ENCODE peak calls at places on chromosome 6, in ten cellular contexts. One of them, this sample, is unnamed.
A peak's percentile ranks its signal among the peaks of the same experiment; 100 is the strongest.

GRCh38 chr6:56890683-56891429 is 64.1 kb upstream of the BEND6 start:
- DNase-seq in HepG2: no peak
- DNase-seq in heart left ventricle: no peak
- DNase-seq in RWPE1: no peak
- DNase-seq in fibroblast of lung: peak; percentile 93
- DNase-seq in testis: no peak
- DNase-seq in neural crest cell: no peak
- DNase-seq in BJ: peak; percentile 79
- DNase-seq in CD8-positive, alpha-beta T cell: no peak
- DNase-seq in mammary epithelial cell: peak; percentile 63
- DNase-seq in this sample: peak; percentile 95

GRCh38 chr6:154441995-154442310 is 68.5 kb downstream of the CNKSR3 start:
- DNase-seq in HepG2: no peak
- DNase-seq in heart left ventricle: no peak
- DNase-seq in RWPE1: no peak
- DNase-seq in fibroblast of lung: no peak
- DNase-seq in testis: no peak
- DNase-seq in neural crest cell: no peak
- DNase-seq in BJ: no peak
- DNase-seq in CD8-positive, alpha-beta T cell: no peak
- DNase-seq in mammary epithelial cell: no peak
- DNase-seq in this sample: no peak

GRCh38 chr6:14488185-14488584 is 370.6 kb downstream of the CD83 start:
- DNase-seq in HepG2: no peak
- DNase-seq in heart left ventricle: no peak
- DNase-seq in RWPE1: no peak
- DNase-seq in fibroblast of lung: no peak
- DNase-seq in testis: no peak
- DNase-seq in neural crest cell: no peak
- DNase-seq in BJ: no peak
- DNase-seq in CD8-positive, alpha-beta T cell: no peak
- DNase-seq in mammary epithelial cell: no peak
- DNase-seq in this sample: no peak

GRCh38 chr6:57207872-57208271 is 14.2 kb downstream of the RAB23 start:
- DNase-seq in HepG2: no peak
- DNase-seq in heart left ventricle: no peak
- DNase-seq in RWPE1: no peak
- DNase-seq in fibroblast of lung: peak; percentile 44
- DNase-seq in testis: no peak
- DNase-seq in neural crest cell: no peak
- DNase-seq in BJ: no peak
- DNase-seq in CD8-positive, alpha-beta T cell: no peak
- DNase-seq in mammary epithelial cell: no peak
- DNase-seq in this sample: no peak

GRCh38 chr6:2877057-2877882 is 25.8 kb downstream of the SERPINB9 start:
- DNase-seq in HepG2: peak; percentile 85
- DNase-seq in heart left ventricle: no peak
- DNase-seq in RWPE1: peak; percentile 69
- DNase-seq in fibroblast of lung: peak; percentile 67
- DNase-seq in testis: no peak
- DNase-seq in neural crest cell: no peak
- DNase-seq in BJ: no peak
- DNase-seq in CD8-positive, alpha-beta T cell: no peak
- DNase-seq in mammary epithelial cell: peak; percentile 76
- DNase-seq in this sample: peak; percentile 46

GRCh38 chr6:112877134-112878100 is 530.3 kb downstream of the RFPL4B start:
- DNase-seq in HepG2: no peak
- DNase-seq in heart left ventricle: no peak
- DNase-seq in RWPE1: peak; percentile 9
- DNase-seq in fibroblast of lung: peak; percentile 86
- DNase-seq in testis: no peak
- DNase-seq in neural crest cell: no peak
- DNase-seq in BJ: peak; percentile 81
- DNase-seq in CD8-positive, alpha-beta T cell: no peak
- DNase-seq in mammary epithelial cell: peak; percentile 37
- DNase-seq in this sample: peak; percentile 96

GRCh38 chr6:136474241-136474640 is 76.0 kb downstream of the MAP7 start:
- DNase-seq in HepG2: no peak
- DNase-seq in heart left ventricle: no peak
- DNase-seq in RWPE1: no peak
- DNase-seq in fibroblast of lung: no peak
- DNase-seq in testis: no peak
- DNase-seq in neural crest cell: no peak
- DNase-seq in BJ: no peak
- DNase-seq in CD8-positive, alpha-beta T cell: no peak
- DNase-seq in mammary epithelial cell: no peak
- DNase-seq in this sample: no peak

GRCh38 chr6:121666809-121667208 is 231.4 kb downstream of the GJA1 start:
- DNase-seq in HepG2: no peak
- DNase-seq in heart left ventricle: no peak
- DNase-seq in RWPE1: peak; percentile 64
- DNase-seq in fibroblast of lung: peak; percentile 92
- DNase-seq in testis: no peak
- DNase-seq in neural crest cell: no peak
- DNase-seq in BJ: no peak
- DNase-seq in CD8-positive, alpha-beta T cell: no peak
- DNase-seq in mammary epithelial cell: peak; percentile 64
- DNase-seq in this sample: peak; percentile 83

GRCh38 chr6:89495961-89496535 is 63.1 kb downstream of the ANKRD6 start:
- DNase-seq in HepG2: no peak
- DNase-seq in heart left ventricle: no peak
- DNase-seq in RWPE1: no peak
- DNase-seq in fibroblast of lung: no peak
- DNase-seq in testis: no peak
- DNase-seq in neural crest cell: no peak
- DNase-seq in BJ: no peak
- DNase-seq in CD8-positive, alpha-beta T cell: no peak
- DNase-seq in mammary epithelial cell: no peak
- DNase-seq in this sample: no peak

GRCh38 chr6:89492025-89492640 is 59.2 kb downstream of the ANKRD6 start:
- DNase-seq in HepG2: no peak
- DNase-seq in heart left ventricle: no peak
- DNase-seq in RWPE1: no peak
- DNase-seq in fibroblast of lung: no peak
- DNase-seq in testis: no peak
- DNase-seq in neural crest cell: no peak
- DNase-seq in BJ: no peak
- DNase-seq in CD8-positive, alpha-beta T cell: no peak
- DNase-seq in mammary epithelial cell: no peak
- DNase-seq in this sample: no peak

GRCh38 chr6:89489078-89489477 is 56.1 kb downstream of the ANKRD6 start:
- DNase-seq in HepG2: no peak
- DNase-seq in heart left ventricle: no peak
- DNase-seq in RWPE1: no peak
- DNase-seq in fibroblast of lung: no peak
- DNase-seq in testis: no peak
- DNase-seq in neural crest cell: no peak
- DNase-seq in BJ: no peak
- DNase-seq in CD8-positive, alpha-beta T cell: no peak
- DNase-seq in mammary epithelial cell: no peak
- DNase-seq in this sample: no peak

GRCh38 chr6:89488438-89488837 is 55.5 kb downstream of the ANKRD6 start:
- DNase-seq in HepG2: no peak
- DNase-seq in heart left ventricle: no peak
- DNase-seq in RWPE1: no peak
- DNase-seq in fibroblast of lung: no peak
- DNase-seq in testis: no peak
- DNase-seq in neural crest cell: no peak
- DNase-seq in BJ: no peak
- DNase-seq in CD8-positive, alpha-beta T cell: no peak
- DNase-seq in mammary epithelial cell: no peak
- DNase-seq in this sample: no peak

DNA sequence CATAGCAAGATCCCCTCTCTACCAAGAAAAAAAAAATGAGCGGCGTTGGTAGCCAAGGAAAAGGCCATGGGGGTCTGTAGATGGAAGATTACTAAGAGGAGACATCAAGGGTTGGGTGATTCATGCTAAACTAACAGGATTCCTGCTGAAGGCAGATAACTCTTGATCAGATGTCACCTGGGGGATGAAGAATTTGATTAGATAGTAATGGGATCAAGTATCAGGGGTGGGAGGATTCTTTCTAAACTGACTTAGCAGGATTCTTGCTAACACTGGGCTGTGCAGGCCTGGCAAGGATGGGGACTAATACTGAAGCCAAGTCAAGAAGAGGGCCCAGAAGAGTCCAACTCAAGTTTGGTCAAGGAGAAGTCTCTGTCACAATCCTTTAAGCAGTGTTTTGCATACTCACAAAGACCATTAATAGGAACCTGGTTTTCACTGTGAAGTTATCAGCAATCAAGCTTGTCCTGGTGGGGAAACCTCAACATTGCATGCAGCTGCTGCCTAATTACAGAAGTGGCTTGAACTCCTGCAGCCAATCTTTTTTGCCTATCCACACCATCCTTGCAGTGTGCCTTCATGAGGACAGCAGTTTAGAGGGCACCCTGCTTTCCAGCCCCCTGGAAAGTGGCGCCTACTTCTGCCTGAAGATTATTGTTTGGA is 61.3 kb downstream of the ANKRD6 start:
- DNase-seq in HepG2: no peak
- DNase-seq in heart left ventricle: no peak
- DNase-seq in RWPE1: no peak
- DNase-seq in fibroblast of lung: no peak
- DNase-seq in testis: no peak
- DNase-seq in neural crest cell: no peak
- DNase-seq in BJ: no peak
- DNase-seq in CD8-positive, alpha-beta T cell: no peak
- DNase-seq in mammary epithelial cell: no peak
- DNase-seq in this sample: no peak
- TF ChIP-seq CTCF in HepG2: no peak
- TF ChIP-seq CTCF in heart left ventricle: no peak
- TF ChIP-seq CTCF in RWPE1: no peak
- TF ChIP-seq CTCF in fibroblast of lung: no peak
- TF ChIP-seq CTCF in testis: no peak
- TF ChIP-seq CTCF in neural crest cell: peak; percentile 47
- TF ChIP-seq CTCF in BJ: no peak
- TF ChIP-seq CTCF in CD8-positive, alpha-beta T cell: no peak
- TF ChIP-seq CTCF in mammary epithelial cell: peak; percentile 3
- TF ChIP-seq CTCF in this sample: no peak

DNA sequence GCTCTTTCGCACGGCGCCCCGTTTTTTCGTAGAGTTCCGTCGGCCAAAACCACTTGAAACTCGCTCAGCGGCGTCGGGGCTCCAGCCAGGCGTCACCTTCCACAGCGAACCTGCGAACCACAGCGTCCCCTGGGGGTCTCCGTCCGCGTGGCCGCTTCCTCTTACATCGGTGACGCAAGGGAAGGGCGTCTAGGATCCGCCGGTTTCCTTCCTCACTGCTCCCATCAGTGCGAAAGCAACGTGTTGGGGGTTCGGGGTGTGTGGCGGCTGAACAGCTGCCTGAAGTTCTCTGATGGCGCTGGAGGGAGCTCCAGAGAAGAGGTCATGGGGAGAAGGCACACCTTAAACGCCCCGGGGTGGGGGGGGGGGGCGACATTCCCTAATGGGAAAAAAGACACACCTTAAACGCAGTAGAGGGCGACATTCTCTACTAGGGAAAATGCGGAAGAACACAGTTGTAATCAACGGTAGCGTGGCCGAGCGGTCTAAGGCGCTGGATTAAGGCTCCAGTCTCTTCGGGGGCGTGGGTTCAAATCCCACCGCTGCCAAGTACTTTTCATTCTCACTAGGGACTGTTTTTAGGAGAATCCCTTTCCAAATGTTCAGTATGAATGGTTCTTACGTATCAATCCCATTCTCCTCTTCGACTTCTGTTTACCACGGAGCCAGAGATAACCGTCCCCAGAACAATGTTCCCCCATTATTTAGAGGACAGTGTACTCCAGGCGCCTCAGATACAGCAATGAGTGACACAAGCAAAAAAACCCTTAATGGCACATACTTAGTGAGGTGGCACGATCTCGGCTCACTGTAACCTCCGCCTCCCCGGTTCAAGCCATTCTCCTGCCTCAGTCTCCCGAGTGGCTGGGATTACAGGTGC is 16.3 kb downstream of the ZNF311 start:
- DNase-seq in HepG2: no peak
- DNase-seq in heart left ventricle: peak; percentile 45
- DNase-seq in RWPE1: peak; percentile 47
- DNase-seq in fibroblast of lung: peak; percentile 71
- DNase-seq in testis: peak; percentile 63
- DNase-seq in neural crest cell: peak; percentile 76
- DNase-seq in BJ: no peak
- DNase-seq in CD8-positive, alpha-beta T cell: peak; percentile 60
- DNase-seq in mammary epithelial cell: peak; percentile 48
- DNase-seq in this sample: peak; percentile 52
- TF ChIP-seq CTCF in HepG2: no peak
- TF ChIP-seq CTCF in heart left ventricle: no peak
- TF ChIP-seq CTCF in RWPE1: peak; percentile 20
- TF ChIP-seq CTCF in fibroblast of lung: peak; percentile 22
- TF ChIP-seq CTCF in testis: peak; percentile 16
- TF ChIP-seq CTCF in neural crest cell: peak; percentile 67
- TF ChIP-seq CTCF in BJ: peak; percentile 53
- TF ChIP-seq CTCF in CD8-positive, alpha-beta T cell: peak; percentile 64
- TF ChIP-seq CTCF in mammary epithelial cell: no peak
- TF ChIP-seq CTCF in this sample: peak; percentile 32

DNA sequence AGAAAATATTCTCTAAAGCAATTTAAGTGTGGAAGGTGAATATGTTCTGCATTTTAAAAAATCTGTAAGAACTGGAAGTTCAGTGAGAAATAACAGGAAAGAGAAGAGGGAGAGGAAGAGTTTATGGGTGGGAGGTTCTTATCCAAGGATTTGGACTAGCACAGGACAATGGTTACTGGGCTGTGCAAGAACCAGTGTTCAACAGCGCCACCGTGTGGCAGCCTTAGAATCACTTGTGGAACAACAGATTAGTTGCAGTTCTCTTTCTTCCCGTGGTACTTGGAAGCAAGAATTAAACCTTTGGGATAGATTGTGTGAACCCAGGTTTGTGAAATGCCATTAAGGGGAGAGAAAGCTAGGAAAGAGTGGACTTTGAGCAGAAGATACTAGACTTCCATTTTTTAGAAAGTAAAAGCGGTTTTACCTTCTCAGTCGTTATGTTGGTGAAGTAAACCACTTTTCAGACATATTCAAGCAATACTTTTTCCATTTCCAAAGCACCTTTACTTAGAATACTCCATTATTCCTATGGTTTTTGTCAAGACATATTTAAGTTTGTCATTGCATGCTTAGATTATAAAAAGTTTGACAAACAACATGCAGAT is 436.7 kb downstream of the RNF144B start:
- DNase-seq in HepG2: peak; percentile 33
- DNase-seq in heart left ventricle: no peak
- DNase-seq in RWPE1: no peak
- DNase-seq in fibroblast of lung: peak; percentile 18
- DNase-seq in testis: peak; percentile 87
- DNase-seq in neural crest cell: peak; percentile 46
- DNase-seq in BJ: no peak
- DNase-seq in CD8-positive, alpha-beta T cell: no peak
- DNase-seq in mammary epithelial cell: peak; percentile 28
- DNase-seq in this sample: peak; percentile 6
- TF ChIP-seq CTCF in HepG2: peak; percentile 62
- TF ChIP-seq CTCF in heart left ventricle: no peak
- TF ChIP-seq CTCF in RWPE1: peak; percentile 55
- TF ChIP-seq CTCF in fibroblast of lung: peak; percentile 26
- TF ChIP-seq CTCF in testis: peak; percentile 71
- TF ChIP-seq CTCF in neural crest cell: peak; percentile 69
- TF ChIP-seq CTCF in BJ: peak; percentile 36
- TF ChIP-seq CTCF in CD8-positive, alpha-beta T cell: peak; percentile 43
- TF ChIP-seq CTCF in mammary epithelial cell: peak; percentile 67
- TF ChIP-seq CTCF in this sample: peak; percentile 32

GRCh38 chr6:134959603-134960002 is 9.7 kb upstream of the ALDH8A1 start:
- DNase-seq in HepG2: no peak
- DNase-seq in heart left ventricle: no peak
- DNase-seq in RWPE1: no peak
- DNase-seq in fibroblast of lung: no peak
- DNase-seq in testis: no peak
- DNase-seq in neural crest cell: no peak
- DNase-seq in BJ: no peak
- DNase-seq in CD8-positive, alpha-beta T cell: no peak
- DNase-seq in mammary epithelial cell: no peak
- DNase-seq in this sample: no peak

GRCh38 chr6:134961366-134961765 is 11.5 kb upstream of the ALDH8A1 start:
- DNase-seq in HepG2: no peak
- DNase-seq in heart left ventricle: no peak
- DNase-seq in RWPE1: no peak
- DNase-seq in fibroblast of lung: no peak
- DNase-seq in testis: no peak
- DNase-seq in neural crest cell: no peak
- DNase-seq in BJ: no peak
- DNase-seq in CD8-positive, alpha-beta T cell: no peak
- DNase-seq in mammary epithelial cell: no peak
- DNase-seq in this sample: no peak

GRCh38 chr6:134967711-134968110 is 17.8 kb upstream of the ALDH8A1 start:
- DNase-seq in HepG2: no peak
- DNase-seq in heart left ventricle: no peak
- DNase-seq in RWPE1: no peak
- DNase-seq in fibroblast of lung: no peak
- DNase-seq in testis: no peak
- DNase-seq in neural crest cell: no peak
- DNase-seq in BJ: no peak
- DNase-seq in CD8-positive, alpha-beta T cell: no peak
- DNase-seq in mammary epithelial cell: no peak
- DNase-seq in this sample: no peak

GRCh38 chr6:134964451-134965203 is 14.7 kb upstream of the ALDH8A1 start:
- DNase-seq in HepG2: no peak
- DNase-seq in heart left ventricle: no peak
- DNase-seq in RWPE1: no peak
- DNase-seq in fibroblast of lung: no peak
- DNase-seq in testis: no peak
- DNase-seq in neural crest cell: no peak
- DNase-seq in BJ: no peak
- DNase-seq in CD8-positive, alpha-beta T cell: no peak
- DNase-seq in mammary epithelial cell: no peak
- DNase-seq in this sample: no peak

DNA sequence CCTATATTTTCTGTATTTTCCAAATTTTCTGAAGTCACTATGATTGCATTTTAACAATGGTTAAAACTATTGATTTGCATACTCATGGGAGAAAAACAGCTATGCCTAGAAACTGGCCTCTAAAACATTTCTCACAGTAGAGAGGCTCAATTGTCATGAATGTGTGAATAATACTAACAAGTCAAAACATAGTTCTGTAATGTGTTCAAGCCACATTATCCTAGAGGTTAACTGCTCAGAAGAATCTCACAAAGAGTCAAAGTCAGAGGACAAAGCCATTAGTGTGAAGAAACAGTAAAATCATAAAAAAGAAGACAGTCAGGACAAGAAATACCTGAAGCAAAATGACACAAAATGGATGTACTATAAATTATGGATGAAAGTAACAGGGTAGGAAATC is 12.5 kb upstream of the ALDH8A1 start:
- DNase-seq in HepG2: no peak
- DNase-seq in heart left ventricle: no peak
- DNase-seq in RWPE1: no peak
- DNase-seq in fibroblast of lung: no peak
- DNase-seq in testis: no peak
- DNase-seq in neural crest cell: no peak
- DNase-seq in BJ: no peak
- DNase-seq in CD8-positive, alpha-beta T cell: no peak
- DNase-seq in mammary epithelial cell: peak; percentile 70
- DNase-seq in this sample: no peak
- TF ChIP-seq CTCF in HepG2: no peak
- TF ChIP-seq CTCF in heart left ventricle: no peak
- TF ChIP-seq CTCF in RWPE1: no peak
- TF ChIP-seq CTCF in fibroblast of lung: no peak
- TF ChIP-seq CTCF in testis: no peak
- TF ChIP-seq CTCF in neural crest cell: no peak
- TF ChIP-seq CTCF in BJ: no peak
- TF ChIP-seq CTCF in CD8-positive, alpha-beta T cell: no peak
- TF ChIP-seq CTCF in mammary epithelial cell: no peak
- TF ChIP-seq CTCF in this sample: no peak